ENCODE peak calls at places on chromosomes 12 and 14, in four cellular contexts. One of them, this sample, is unnamed.

GRCh38 chr12:52239767-52240166 is 6.7 kb downstream of the KRT7 start:
- DNase-seq in fibroblast of lung: no peak
- DNase-seq in MM.1S: no peak
- DNase-seq in GM23338: no peak
- DNase-seq in this sample: no peak

GRCh38 chr12:114687802-114688201 is 3.8 kb upstream of the TBX3 start:
- DNase-seq in fibroblast of lung: no peak
- DNase-seq in MM.1S: no peak
- DNase-seq in GM23338: peak
- DNase-seq in this sample: no peak

GRCh38 chr14:104247336-104248202 is 109.2 kb downstream of the KIF26A start:
- DNase-seq in fibroblast of lung: no peak
- DNase-seq in MM.1S: no peak
- DNase-seq in GM23338: no peak
- DNase-seq in this sample: no peak

GRCh38 chr12:103852498-103852992 is 11.5 kb upstream of the NT5DC3 start:
- DNase-seq in fibroblast of lung: peak
- DNase-seq in MM.1S: no peak
- DNase-seq in GM23338: peak
- DNase-seq in this sample: no peak

GRCh38 chr14:29930283-29930682 is 2.6 kb upstream of the PRKD1 start:
- DNase-seq in fibroblast of lung: peak
- DNase-seq in MM.1S: no peak
- DNase-seq in GM23338: no peak
- DNase-seq in this sample: peak

GRCh38 chr12:8781326-8781725 is 41.1 kb upstream of the A2ML1 start:
- DNase-seq in fibroblast of lung: no peak
- DNase-seq in MM.1S: no peak
- DNase-seq in GM23338: no peak
- DNase-seq in this sample: no peak

GRCh38 chr12:24133385-24133784 is 183.9 kb upstream of the SOX5 start:
- DNase-seq in fibroblast of lung: no peak
- DNase-seq in MM.1S: peak
- DNase-seq in GM23338: peak
- DNase-seq in this sample: no peak

GRCh38 chr14:100790785-100791667 is 34.9 kb upstream of the MEG3 start:
- DNase-seq in fibroblast of lung: peak
- DNase-seq in MM.1S: no peak
- DNase-seq in GM23338: no peak
- DNase-seq in this sample: no peak

GRCh38 chr14:44613061-44613712 is 106.1 kb upstream of the FSCB start:
- DNase-seq in fibroblast of lung: no peak
- DNase-seq in MM.1S: no peak
- DNase-seq in GM23338: no peak
- DNase-seq in this sample: peak

GRCh38 chr12:122584177-122584576 is 57.1 kb downstream of the KNTC1 start:
- DNase-seq in fibroblast of lung: no peak
- DNase-seq in MM.1S: no peak
- DNase-seq in GM23338: no peak
- DNase-seq in this sample: no peak

GRCh38 chr12:118763239-118763638 is 218.1 kb upstream of the SRRM4 start:
- DNase-seq in fibroblast of lung: no peak
- DNase-seq in MM.1S: no peak
- DNase-seq in GM23338: no peak
- DNase-seq in this sample: no peak

GRCh38 chr14:103086771-103087342 is 2.8 kb downstream of the LBHD2 start:
- DNase-seq in fibroblast of lung: no peak
- DNase-seq in MM.1S: no peak
- DNase-seq in GM23338: no peak
- DNase-seq in this sample: no peak

GRCh38 chr14:50312734-50313054 is 570 bp downstream of the DMAC2L start:
- DNase-seq in fibroblast of lung: no peak
- DNase-seq in MM.1S: no peak
- DNase-seq in GM23338: no peak
- DNase-seq in this sample: no peak

GRCh38 chr14:31009836-31010618 is 15.4 kb upstream of the AP4S1 start:
- DNase-seq in fibroblast of lung: no peak
- DNase-seq in MM.1S: no peak
- DNase-seq in GM23338: no peak
- DNase-seq in this sample: no peak

GRCh38 chr12:11785722-11786121 is 136.2 kb downstream of the ETV6 start:
- DNase-seq in fibroblast of lung: peak
- DNase-seq in MM.1S: no peak
- DNase-seq in GM23338: no peak
- DNase-seq in this sample: no peak

GRCh38 chr12:21941522-21942376 is 523 bp upstream of the ABCC9 start:
- DNase-seq in fibroblast of lung: peak
- DNase-seq in MM.1S: no peak
- DNase-seq in GM23338: peak
- DNase-seq in this sample: peak
- TF ChIP-seq EZH2 in fibroblast of lung: no peak
- TF ChIP-seq EZH2 in MM.1S: no peak
- TF ChIP-seq EZH2 in GM23338: peak
- TF ChIP-seq EZH2 in this sample: peak

GRCh38 chr12:6384499-6385436 is 806 bp downstream of the LTBR start:
- DNase-seq in fibroblast of lung: no peak
- DNase-seq in MM.1S: no peak
- DNase-seq in GM23338: no peak
- DNase-seq in this sample: no peak
- H3K4me3 ChIP-seq in fibroblast of lung: peak
- H3K4me3 ChIP-seq in MM.1S: no peak
- H3K4me3 ChIP-seq in GM23338: no peak
- H3K4me3 ChIP-seq in this sample: peak

GRCh38 chr12:1532796-1533195 is 61.6 kb downstream of the FBXL14 start:
- DNase-seq in fibroblast of lung: no peak
- DNase-seq in MM.1S: peak
- DNase-seq in GM23338: no peak
- DNase-seq in this sample: no peak
- TF ChIP-seq EZH2 in fibroblast of lung: no peak
- TF ChIP-seq EZH2 in MM.1S: no peak
- TF ChIP-seq EZH2 in GM23338: no peak
- TF ChIP-seq EZH2 in this sample: no peak

DNA sequence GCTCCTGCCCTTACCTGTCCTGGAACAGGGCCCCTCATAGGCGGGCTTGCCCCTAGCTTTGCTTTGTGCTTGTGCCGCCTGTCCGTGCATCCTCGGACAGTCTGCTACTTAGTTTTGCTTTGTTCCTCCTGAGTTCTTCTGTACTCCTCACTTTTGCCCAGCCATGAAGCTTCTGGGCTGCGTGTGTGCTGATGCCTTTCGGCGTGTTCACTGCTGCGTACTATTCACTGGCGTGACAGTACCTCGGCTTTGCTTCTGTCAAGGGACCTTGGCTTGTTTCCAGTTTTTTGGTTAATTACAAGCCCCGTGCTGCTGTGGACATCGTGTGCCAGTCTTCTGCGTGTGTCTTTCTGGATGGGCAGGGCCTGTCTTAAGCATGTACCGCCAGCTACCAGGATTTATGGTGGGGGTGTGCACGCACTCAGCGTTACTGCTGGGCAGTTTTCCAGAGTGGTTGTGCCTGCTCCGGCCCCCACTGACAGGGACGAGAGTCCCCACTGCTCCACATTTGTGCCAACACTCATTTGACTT is 2.5 kb downstream of the PACS2 start:
- DNase-seq in fibroblast of lung: no peak
- DNase-seq in MM.1S: no peak
- DNase-seq in GM23338: no peak
- DNase-seq in this sample: no peak
- H3K4me3 ChIP-seq in fibroblast of lung: no peak
- H3K4me3 ChIP-seq in MM.1S: no peak
- H3K4me3 ChIP-seq in GM23338: no peak
- H3K4me3 ChIP-seq in this sample: no peak

GRCh38 chr12:53956251-53956887 is 1.7 kb downstream of the HOXC12 start:
- DNase-seq in fibroblast of lung: no peak
- DNase-seq in MM.1S: no peak
- DNase-seq in GM23338: no peak
- DNase-seq in this sample: no peak

GRCh38 chr12:53956914-53957536 is 2.3 kb downstream of the HOXC12 start:
- DNase-seq in fibroblast of lung: no peak
- DNase-seq in MM.1S: no peak
- DNase-seq in GM23338: no peak
- DNase-seq in this sample: no peak

GRCh38 chr12:53954694-53955035 is at the start of gene HOXC12:
- DNase-seq in fibroblast of lung: no peak
- DNase-seq in MM.1S: no peak
- DNase-seq in GM23338: peak
- DNase-seq in this sample: peak

GRCh38 chr12:53955036-53955775 is 503 bp downstream of the HOXC12 start:
- DNase-seq in fibroblast of lung: no peak
- DNase-seq in MM.1S: no peak
- DNase-seq in GM23338: peak
- DNase-seq in this sample: peak

GRCh38 chr12:53955776-53956250 is 1.1 kb downstream of the HOXC12 start:
- DNase-seq in fibroblast of lung: no peak
- DNase-seq in MM.1S: no peak
- DNase-seq in GM23338: no peak
- DNase-seq in this sample: no peak
- TF ChIP-seq EZH2 in fibroblast of lung: peak
- TF ChIP-seq EZH2 in MM.1S: peak
- TF ChIP-seq EZH2 in GM23338: peak
- TF ChIP-seq EZH2 in this sample: no peak

DNA sequence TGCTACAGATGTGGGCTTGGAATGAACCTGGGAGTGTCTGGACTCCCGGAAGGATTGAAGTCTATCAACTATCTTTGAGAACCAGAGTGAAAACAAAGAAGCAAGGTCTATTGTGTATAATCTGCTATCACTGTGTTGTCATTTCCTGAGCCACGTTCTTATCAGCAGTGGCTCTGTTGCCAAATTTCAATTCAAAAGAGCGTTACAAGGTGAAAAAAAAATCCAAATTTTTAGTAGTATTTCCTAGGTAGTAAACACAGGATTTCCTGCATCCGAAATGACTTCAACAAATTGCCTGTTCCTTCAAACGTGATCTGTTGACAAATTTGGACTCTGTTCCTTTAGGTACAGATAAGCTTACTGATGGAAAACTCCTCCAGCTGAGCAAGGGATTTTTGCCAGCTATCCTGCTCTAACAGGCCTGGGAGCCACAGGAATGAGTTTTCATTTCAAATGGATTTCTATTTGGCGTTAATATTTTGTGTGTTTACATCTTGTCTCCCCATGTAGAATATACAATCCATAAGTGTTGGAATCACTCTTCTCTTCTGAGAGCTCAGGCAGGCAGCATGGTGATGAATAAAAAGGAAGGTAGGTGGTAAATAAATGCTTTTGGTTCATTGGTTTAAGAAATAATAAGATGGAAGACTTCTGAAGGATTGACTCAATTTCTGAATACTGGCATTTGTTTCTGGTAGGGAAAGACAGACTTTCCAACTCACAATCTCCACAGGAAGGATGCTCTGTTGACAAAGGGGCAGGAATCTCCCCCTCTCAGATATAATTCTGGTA is 58.5 kb downstream of the GPR135 start:
- DNase-seq in fibroblast of lung: peak
- DNase-seq in MM.1S: no peak
- DNase-seq in GM23338: no peak
- DNase-seq in this sample: no peak
- H3K4me3 ChIP-seq in fibroblast of lung: peak
- H3K4me3 ChIP-seq in MM.1S: no peak
- H3K4me3 ChIP-seq in GM23338: no peak
- H3K4me3 ChIP-seq in this sample: no peak

DNA sequence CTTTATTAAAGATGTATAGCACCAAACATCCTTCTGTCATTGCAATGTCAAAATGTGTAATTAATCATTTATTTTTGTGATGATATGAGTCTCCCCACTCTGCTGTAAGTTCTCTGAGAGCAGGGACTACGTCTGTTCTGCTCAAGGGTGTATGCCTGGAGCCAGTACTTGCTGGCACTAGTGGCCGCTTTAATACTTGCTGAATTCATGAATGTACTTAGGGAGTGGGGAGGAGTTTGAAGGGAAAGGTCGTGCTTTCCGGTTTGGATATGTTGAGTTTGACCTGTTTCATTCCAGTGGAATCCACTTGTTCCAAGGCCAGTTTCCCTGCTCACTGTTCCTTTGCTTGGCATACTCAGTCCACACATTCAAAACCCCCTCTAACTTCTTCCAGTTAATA is 1.9 kb upstream of the DCAF5 start:
- DNase-seq in fibroblast of lung: peak
- DNase-seq in MM.1S: no peak
- DNase-seq in GM23338: peak
- DNase-seq in this sample: peak
- TF ChIP-seq EZH2 in fibroblast of lung: no peak
- TF ChIP-seq EZH2 in MM.1S: no peak
- TF ChIP-seq EZH2 in GM23338: no peak
- TF ChIP-seq EZH2 in this sample: no peak

This sample was measured in A673.